ENCODE peak calls at places on chromosome 15, in four cellular contexts. A is AG10803, K is neural progenitor cell, U is upper lobe of right lung. V is an unnamed sample.
A peak's percentile ranks its signal among the peaks of the same experiment; 100 is the strongest.

GRCh38 chr15:72865486-72865885 is 81.9 kb upstream of the ADPGK start:
- DNase-seq in A (no peak), K (peak; percentile 12), U (no peak), V (no peak)

GRCh38 chr15:67033012-67033411 is 32.4 kb upstream of the SMAD3 start:
- DNase-seq in A (no peak), K (no peak), U (no peak), V (no peak)

GRCh38 chr15:22980189-22981136 is at the start of gene CYFIP1:
- DNase-seq in A (peak; percentile 82), K (peak; percentile 85), U (peak; percentile 95), V (peak; percentile 83)

GRCh38 chr15:87207945-87208580 is 1048.5 kb downstream of the NTRK3 start:
- DNase-seq in A (peak; percentile 66), K (no peak), U (no peak), V (no peak)

GRCh38 chr15:70768247-70768883 is 5.0 kb upstream of the UACA start:
- DNase-seq in A (no peak), K (no peak), U (no peak), V (peak; percentile 61)

GRCh38 chr15:92294759-92295158 is 98.9 kb upstream of the ST8SIA2 start:
- DNase-seq in A (no peak), K (no peak), U (no peak), V (no peak)

GRCh38 chr15:95105229-95105628 is 873.9 kb downstream of the MCTP2 start:
- DNase-seq in A (peak; percentile 78), K (no peak), U (no peak), V (peak; percentile 37)

GRCh38 chr15:58459562-58459961 is 27.8 kb downstream of the LIPC start:
- DNase-seq in A (no peak), K (no peak), U (no peak), V (no peak)

GRCh38 chr15:73389971-73390544 is 21.3 kb upstream of the HCN4 start:
- DNase-seq in A (no peak), K (no peak), U (no peak), V (no peak)

GRCh38 chr15:99143230-99143629 is 38.4 kb downstream of the SYNM start:
- DNase-seq in A (no peak), K (no peak), U (no peak), V (no peak)

GRCh38 chr15:25065876-25066275 is 111.1 kb downstream of the SNRPN start:
- DNase-seq in A (no peak), K (no peak), U (peak; percentile 50), V (no peak)

GRCh38 chr15:74283366-74283765 is 47.2 kb downstream of the CCDC33 start:
- DNase-seq in A (no peak), K (peak; percentile 65), U (no peak), V (no peak)

GRCh38 chr15:40103864-40104271 is 4.8 kb downstream of the BMF start:
- DNase-seq in A (peak; percentile 63), K (no peak), U (no peak), V (no peak)

GRCh38 chr15:85482896-85483295 is 102.5 kb downstream of the AKAP13 start:
- DNase-seq in A (peak; percentile 93), K (peak; percentile 33), U (no peak), V (peak; percentile 93)

GRCh38 chr15:38671675-38672141 is 107.1 kb upstream of the RASGRP1 start:
- DNase-seq in A (peak; percentile 14), K (no peak), U (no peak), V (peak; percentile 26)

GRCh38 chr15:70323111-70323851 is 225.6 kb upstream of the TLE3 start:
- DNase-seq in A (peak; percentile 88), K (peak; percentile 65), U (no peak), V (peak; percentile 67)

GRCh38 chr15:29613951-29614382 is 208.3 kb downstream of the TJP1 start:
- DNase-seq in A (no peak), K (peak; percentile 26), U (no peak), V (peak; percentile 13)

GRCh38 chr15:40847225-40847961 is 3.5 kb downstream of the SPINT1 start:
- DNase-seq in A (no peak), K (peak; percentile 76), U (peak; percentile 87), V (peak; percentile 11)

GRCh38 chr15:77083381-77084160 is 12.7 kb upstream of the TSPAN3 start:
- DNase-seq in A (peak; percentile 43), K (peak; percentile 84), U (peak; percentile 92), V (peak; percentile 61)

GRCh38 chr15:80694624-80695098 is 449 bp upstream of the ABHD17C start:
- DNase-seq in A (peak; percentile 48), K (peak; percentile 16), U (peak; percentile 74), V (no peak)

GRCh38 chr15:85875756-85876155 is 81.0 kb upstream of the KLHL25 start:
- DNase-seq in A (no peak), K (no peak), U (no peak), V (no peak)

GRCh38 chr15:31277335-31278055 is 49.1 kb upstream of the KLF13 start:
- DNase-seq in A (no peak), K (no peak), U (no peak), V (no peak)

GRCh38 chr15:91919014-91919534 is 65.6 kb downstream of the SLCO3A1 start:
- DNase-seq in A (no peak), K (no peak), U (no peak), V (no peak)

GRCh38 chr15:30065025-30065801 is 17.5 kb upstream of the GOLGA8J start:
- DNase-seq in A (peak; percentile 93), K (no peak), U (no peak), V (peak; percentile 88)

GRCh38 chr15:70584838-70585706 is 178.3 kb downstream of the UACA start:
- DNase-seq in A (peak; percentile 24), K (peak; percentile 89), U (no peak), V (no peak)

GRCh38 chr15:60423540-60423939 is 25.8 kb upstream of the ANXA2 start:
- DNase-seq in A (peak; percentile 93), K (peak; percentile 85), U (no peak), V (peak; percentile 90)

GRCh38 chr15:29593629-29594028 is 228.6 kb downstream of the TJP1 start:
- DNase-seq in A (no peak), K (no peak), U (no peak), V (no peak)

GRCh38 chr15:73284073-73284472 is 84.7 kb downstream of the HCN4 start:
- DNase-seq in A (peak; percentile 39), K (no peak), U (no peak), V (peak; percentile 26)

GRCh38 chr15:85625856-85626255 is 168.9 kb downstream of the KLHL25 start:
- DNase-seq in A (peak; percentile 91), K (no peak), U (no peak), V (peak; percentile 94)

GRCh38 chr15:66857694-66858093 is 155.7 kb downstream of the SMAD6 start:
- DNase-seq in A (no peak), K (no peak), U (no peak), V (no peak)

DNA sequence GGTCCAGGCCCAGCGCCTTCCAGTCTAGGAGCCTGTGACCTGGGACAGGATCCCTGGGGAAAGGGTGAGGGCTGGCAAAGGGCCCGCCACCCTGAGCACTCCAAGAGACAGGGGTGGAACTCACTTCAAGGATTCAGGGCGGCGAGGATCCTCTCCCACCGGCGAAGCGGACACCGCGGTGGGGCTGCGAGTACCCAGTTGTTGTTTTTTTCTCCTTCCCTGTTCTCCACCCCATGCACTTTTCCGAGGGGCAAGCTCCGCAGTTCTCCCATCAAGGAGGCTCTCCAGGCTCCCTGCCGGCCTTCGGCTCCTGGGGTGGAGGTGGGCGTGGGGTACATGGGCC is 387 bp upstream of the PAQR5 start:
- DNase-seq in A (no peak), K (no peak), U (peak; percentile 71), V (no peak)
- H3K4me3 ChIP-seq in A (peak overlapping the region; percentile 56), K (peak overlapping the region; percentile 54), U (peak overlapping the region; percentile 64), V (peak overlapping the region; percentile 60)

DNA sequence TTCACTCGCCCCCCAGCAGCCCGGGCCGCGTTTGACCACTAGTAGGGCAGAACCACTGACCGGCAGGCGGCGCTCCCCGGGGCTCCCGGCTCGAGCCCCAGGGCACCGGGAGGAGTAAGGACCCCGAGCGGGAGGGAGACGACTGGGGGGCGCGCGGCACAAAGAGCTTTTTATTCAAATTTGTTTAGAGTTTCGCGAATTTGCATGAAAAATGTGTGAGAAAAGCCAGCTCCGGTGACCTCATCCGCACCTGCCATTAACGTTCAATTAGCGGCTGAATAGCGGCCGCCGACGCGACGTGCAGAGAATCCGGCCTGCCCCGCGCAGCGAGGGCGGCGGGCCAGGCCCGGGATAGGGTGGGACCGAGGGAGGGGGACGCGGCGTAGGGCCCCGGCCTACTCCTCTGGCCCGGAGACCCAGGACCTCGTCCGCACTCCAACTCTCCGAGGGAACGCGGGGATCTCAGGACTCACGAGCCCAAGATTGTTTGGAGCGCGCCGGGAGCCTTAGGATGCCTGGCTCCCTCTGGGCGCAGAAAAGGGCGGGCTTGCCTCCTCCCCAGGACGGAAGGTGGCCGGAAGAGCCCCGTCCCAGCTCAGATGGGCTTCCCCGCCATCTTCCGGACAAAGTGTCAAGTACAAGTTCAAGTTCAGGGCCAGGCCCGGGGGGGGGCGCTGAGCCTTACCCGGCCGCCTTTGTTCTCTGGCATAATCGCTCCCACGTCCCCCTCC is 64.9 kb upstream of the POLG start:
- DNase-seq in A (no peak), K (peak; percentile 73), U (no peak), V (peak; percentile 21)
- TF ChIP-seq CTCF in A (peak; percentile 16), K (peak; percentile 74), U (peak; percentile 32), V (peak; percentile 51)

GRCh38 chr15:96344120-96344705 is 13.7 kb downstream of the NR2F2 start:
- DNase-seq in A (no peak), K (peak; percentile 43), U (no peak), V (no peak)

GRCh38 chr15:96342143-96342466 is 11.6 kb downstream of the NR2F2 start:
- DNase-seq in A (no peak), K (no peak), U (no peak), V (no peak)

GRCh38 chr15:96343529-96344072 is 13.1 kb downstream of the NR2F2 start:
- DNase-seq in A (no peak), K (peak; percentile 62), U (no peak), V (no peak)

GRCh38 chr15:96341465-96342142 is 11.1 kb downstream of the NR2F2 start:
- DNase-seq in A (no peak), K (peak; percentile 62), U (no peak), V (no peak)

GRCh38 chr15:96342611-96343528 is 12.4 kb downstream of the NR2F2 start:
- DNase-seq in A (no peak), K (peak; percentile 72), U (no peak), V (no peak)
- H3K4me3 ChIP-seq in A (no peak overlapping the region), K (peak overlapping the region; percentile 92), U (peak overlapping the region; percentile 56), V (peak overlapping the region; percentile 90)

GRCh38 chr15:65302061-65302460 is 2.4 kb upstream of the RNU5B-1 start:
- DNase-seq in A (no peak), K (no peak), U (no peak), V (no peak)

GRCh38 chr15:65305776-65306175 is 1.3 kb downstream of the RNU5B-1 start:
- DNase-seq in A (no peak), K (no peak), U (no peak), V (no peak)

GRCh38 chr15:65304393-65305143 is at the start of gene RNU5B-1:
- DNase-seq in A (peak; percentile 95), K (peak; percentile 90), U (peak; percentile 75), V (peak; percentile 97)

GRCh38 chr15:65305144-65305758 is 774 bp downstream of the RNU5B-1 start:
- DNase-seq in A (no peak), K (no peak), U (no peak), V (no peak)

DNA sequence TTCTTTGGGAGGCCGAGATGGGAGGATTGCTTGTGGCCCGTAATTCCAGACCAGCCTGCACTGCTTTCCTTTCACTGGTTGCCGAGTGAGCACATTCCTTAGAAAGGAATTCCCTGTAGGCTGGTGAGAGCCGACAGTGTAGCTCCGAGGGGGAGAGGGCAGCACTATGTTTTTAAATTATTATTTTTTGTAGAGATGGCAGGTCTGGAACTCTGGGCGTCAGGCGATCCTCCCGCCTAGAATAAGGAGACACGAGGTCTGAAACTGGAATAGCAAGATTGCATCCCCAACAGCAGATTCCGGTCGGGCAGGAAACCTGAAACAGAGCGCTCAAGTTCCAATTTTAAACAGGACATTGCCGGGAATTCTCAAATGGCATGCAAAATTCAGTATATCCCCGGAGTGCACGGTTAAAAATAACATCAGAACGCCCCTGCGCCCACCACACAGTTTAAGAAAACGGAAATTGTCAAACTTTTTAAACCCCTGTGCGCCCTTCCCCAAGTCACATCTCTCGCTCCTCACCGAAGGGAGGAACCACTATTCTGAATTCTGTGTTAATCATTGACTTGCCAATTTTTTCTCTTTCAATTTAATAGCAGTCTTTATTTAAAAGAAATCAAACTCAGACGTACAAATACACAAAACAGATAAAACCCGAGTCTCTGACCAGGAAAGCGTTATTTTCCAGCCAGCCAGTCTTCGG is 637 bp upstream of the RNU5B-1 start:
- DNase-seq in A (peak; percentile 55), K (peak; percentile 81), U (peak; percentile 73), V (peak; percentile 52)
- TF ChIP-seq CTCF in A (no peak), K (peak; percentile 89), U (no peak), V (no peak)